ENCODE peak calls at places on chromosomes 4 and X, in eight cellular contexts. P is uterus; U is breast epithelium; A is astrocyte; L is GM23248; B is CD4-positive, alpha-beta memory T cell; Z is upper lobe of right lung; X is CD8-positive, alpha-beta memory T cell. Y is an unnamed sample.
A peak's percentile ranks its signal among the peaks of the same experiment; 100 is the strongest.

GRCh38 chr4:130395871-130396270 is 1299.9 kb downstream of the C4orf33 start:
- DNase-seq in P (no peak), Z (no peak), L (peak; percentile 60), U (no peak), A (peak; percentile 66), X (no peak), B (no peak), Y (no peak)

GRCh38 chrX:50459615-50460014 is 11.0 kb downstream of the DGKK start:
- DNase-seq in L (no peak), A (no peak), Z (no peak), B (no peak), P (no peak), X (no peak), U (no peak), Y (no peak)

GRCh38 chr4:15495621-15496020 is 25.9 kb downstream of the CC2D2A start:
- DNase-seq in U (no peak), P (no peak), Z (no peak), B (no peak), X (no peak), A (peak; percentile 39), L (no peak), Y (no peak)

GRCh38 chr4:2465032-2465431 is 3.9 kb upstream of the RNF4 start:
- DNase-seq in U (no peak), L (no peak), Z (peak; percentile 28), P (no peak), B (no peak), X (no peak), A (no peak), Y (no peak)

GRCh38 chr4:144627663-144628076 is 18.3 kb upstream of the HHIP start:
- DNase-seq in P (no peak), B (no peak), U (no peak), X (no peak), A (peak; percentile 82), Z (no peak), L (no peak), Y (no peak)

GRCh38 chr4:146032234-146032860 is 93.7 kb upstream of the ZNF827 start:
- DNase-seq in Z (no peak), A (no peak), B (no peak), P (no peak), L (no peak), U (no peak), X (no peak), Y (no peak)

GRCh38 chrX:31293409-31293808 is 221.6 kb upstream of the FTHL17 start:
- DNase-seq in U (no peak), X (no peak), L (no peak), B (no peak), P (no peak), Z (no peak), A (no peak), Y (no peak)

GRCh38 chrX:38220024-38220935 is at the start of gene SRPX:
- DNase-seq in Z (peak; percentile 59), P (peak; percentile 32), X (no peak), B (no peak), U (no peak), A (peak; percentile 34), L (peak; percentile 72), Y (peak; percentile 34)

GRCh38 chr4:70734168-70734954 is 12.6 kb downstream of the RUFY3 start:
- DNase-seq in L (peak; percentile 73), B (peak; percentile 59), Z (no peak), P (no peak), X (peak; percentile 10), A (peak; percentile 47), U (no peak), Y (no peak)

GRCh38 chr4:70739496-70740337 is 18.0 kb downstream of the RUFY3 start:
- DNase-seq in P (no peak), U (no peak), X (no peak), L (no peak), Z (no peak), B (no peak), A (no peak), Y (no peak)

GRCh38 chr4:70734971-70735370 is 13.2 kb downstream of the RUFY3 start:
- DNase-seq in P (no peak), Z (no peak), U (no peak), L (peak; percentile 44), B (no peak), A (no peak), X (no peak), Y (no peak)

GRCh38 chr4:70737006-70737405 is 15.2 kb downstream of the RUFY3 start:
- DNase-seq in Z (no peak), L (no peak), A (no peak), P (no peak), B (no peak), X (no peak), U (no peak), Y (no peak)

DNA sequence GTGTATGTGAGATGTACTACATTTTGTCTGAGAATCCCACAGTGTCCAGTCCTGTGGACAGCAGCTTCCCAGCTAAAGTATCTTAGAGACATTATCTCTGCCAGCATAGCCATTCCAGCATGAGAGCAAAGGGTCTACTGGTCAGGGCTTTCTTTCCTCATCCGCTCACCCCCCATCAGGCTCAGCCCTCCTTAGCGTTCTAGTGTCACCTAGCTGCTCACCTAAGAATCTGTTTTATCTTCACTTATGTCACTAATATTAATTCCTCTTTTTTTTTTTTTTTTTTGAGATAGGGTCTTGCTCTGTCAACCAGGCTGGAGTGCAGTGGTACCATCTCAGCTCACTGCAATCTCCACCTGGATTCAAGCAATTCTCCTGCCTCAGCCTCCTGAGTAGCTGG is 15.6 kb downstream of the RUFY3 start:
- DNase-seq in P (no peak), U (no peak), A (no peak), Z (no peak), X (no peak), L (no peak), B (no peak), Y (no peak)
- H3K4me1 ChIP-seq in P (peaks cover 6% of the 10 kb centered on the region), U (peaks cover 8% of the 10 kb centered on the region), A (peaks cover 18% of the 10 kb centered on the region), Z (peaks cover 48% of the 10 kb centered on the region), X (peaks cover 50% of the 10 kb centered on the region), L (peaks cover 33% of the 10 kb centered on the region), B (peaks cover 49% of the 10 kb centered on the region), Y (peaks cover 29% of the 10 kb centered on the region)

GRCh38 chrX:153463556-153463955 is 6.8 kb downstream of the HAUS7 start:
- DNase-seq in P (no peak), X (no peak), U (no peak), L (no peak), Z (no peak), B (no peak), A (no peak), Y (no peak)

GRCh38 chrX:153463031-153463430 is 7.3 kb downstream of the HAUS7 start:
- DNase-seq in X (no peak), B (no peak), P (no peak), L (no peak), U (no peak), A (no peak), Z (no peak), Y (no peak)

GRCh38 chrX:153462291-153462690 is 8.1 kb downstream of the HAUS7 start:
- DNase-seq in U (no peak), Z (no peak), X (no peak), B (no peak), A (no peak), P (no peak), L (no peak), Y (no peak)

GRCh38 chrX:153465691-153466380 is 4.5 kb downstream of the HAUS7 start:
- DNase-seq in Z (no peak), A (no peak), U (no peak), B (no peak), X (no peak), L (no peak), P (no peak), Y (no peak)

GRCh38 chrX:153464116-153464515 is 6.3 kb downstream of the HAUS7 start:
- DNase-seq in Z (no peak), L (no peak), P (no peak), A (no peak), B (no peak), U (no peak), X (no peak), Y (no peak)
- H3K9me3 ChIP-seq in Z (no peaks in the 10 kb centered on the region), L (no peaks in the 10 kb centered on the region), P (no peaks in the 10 kb centered on the region), A (no peaks in the 10 kb centered on the region), B (no peaks in the 10 kb centered on the region), U (no peaks in the 10 kb centered on the region), X (no peaks in the 10 kb centered on the region), Y (no peaks in the 10 kb centered on the region)

DNA sequence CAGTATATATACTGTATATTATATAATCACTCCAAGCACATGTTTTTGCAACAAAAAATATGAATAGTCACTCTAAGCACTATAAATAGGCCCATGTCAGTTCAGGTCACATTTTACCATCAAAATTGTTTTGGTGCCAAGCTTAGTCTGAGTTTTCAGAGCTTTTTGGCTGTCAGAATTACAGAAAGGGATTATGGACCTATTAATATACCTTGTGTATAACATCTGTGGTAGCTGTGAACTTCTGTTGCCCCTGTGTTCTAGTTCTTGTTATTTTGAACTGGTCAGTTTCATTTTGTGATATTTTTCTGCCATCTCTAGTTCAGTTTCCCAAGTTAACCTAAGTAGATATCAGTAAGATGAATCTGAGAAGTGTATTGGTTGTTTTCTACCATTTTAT is 22.9 kb downstream of the EXOC1 start:
- DNase-seq in L (no peak), B (no peak), Z (no peak), U (no peak), X (no peak), P (no peak), A (no peak), Y (no peak)
- H3K4me3 ChIP-seq in L (no peak overlapping the region), B (no peak overlapping the region), Z (no peak overlapping the region), U (no peak overlapping the region), X (no peak overlapping the region), P (no peak overlapping the region), A (no peak overlapping the region), Y (no peak overlapping the region)

GRCh38 chrX:53715336-53715924 is 28.9 kb upstream of the HUWE1 start:
- DNase-seq in L (no peak), A (no peak), P (no peak), X (no peak), U (no peak), Z (no peak), B (no peak), Y (no peak)

GRCh38 chrX:53711446-53711845 is 24.9 kb upstream of the HUWE1 start:
- DNase-seq in Z (no peak), B (no peak), P (no peak), U (no peak), A (no peak), X (no peak), L (no peak), Y (no peak)

GRCh38 chrX:53714580-53715335 is 28.2 kb upstream of the HUWE1 start:
- DNase-seq in L (peak; percentile 40), P (no peak), B (peak; percentile 84), Z (peak; percentile 68), A (peak; percentile 54), X (peak; percentile 50), U (peak; percentile 52), Y (peak; percentile 53)

GRCh38 chrX:53716328-53717088 is 30.0 kb upstream of the HUWE1 start:
- DNase-seq in P (no peak), A (peak; percentile 55), X (peak; percentile 41), Z (no peak), B (peak; percentile 80), L (no peak), U (no peak), Y (no peak)

DNA sequence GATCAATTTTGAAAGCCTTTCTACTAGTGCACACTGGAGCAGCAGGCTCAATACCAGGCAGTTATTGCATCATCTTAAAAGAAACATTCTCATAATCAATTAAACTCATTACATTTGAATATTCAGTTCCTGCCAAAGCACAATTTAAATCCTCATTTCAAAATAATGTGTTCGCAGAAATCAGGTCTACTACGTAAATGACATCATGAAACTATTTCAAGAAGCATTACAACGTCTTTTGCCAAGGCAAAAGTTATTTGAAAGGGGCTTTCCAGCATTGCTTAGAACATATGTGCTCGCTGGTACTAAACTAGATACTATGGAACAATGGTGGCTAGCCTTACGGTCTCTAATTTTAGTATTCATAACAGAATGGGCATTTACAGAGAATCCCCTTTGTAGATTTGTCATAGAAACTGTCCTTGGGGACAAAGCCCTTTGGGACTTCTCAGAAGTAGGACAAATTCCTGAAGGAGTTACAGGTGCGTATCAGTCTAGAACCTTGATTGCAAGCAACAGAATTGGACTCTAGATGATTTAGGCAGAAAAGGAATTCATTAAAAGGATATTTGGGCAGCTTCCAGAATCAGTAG is 27.6 kb upstream of the HUWE1 start:
- DNase-seq in A (no peak), P (no peak), U (no peak), B (peak; percentile 60), L (no peak), Z (no peak), X (no peak), Y (no peak)
- H3K4me1 ChIP-seq in A (peaks cover 14% of the 10 kb centered on the region), P (no peaks in the 10 kb centered on the region), U (peaks cover 10% of the 10 kb centered on the region), B (peaks cover 51% of the 10 kb centered on the region), L (peaks cover 11% of the 10 kb centered on the region), Z (no peaks in the 10 kb centered on the region), X (peaks cover 46% of the 10 kb centered on the region), Y (peaks cover 6% of the 10 kb centered on the region)